ENCODE peak calls at places on chromosomes 2 and 18, in four cellular contexts. One of them, this sample, is unnamed.

GRCh38 chr18:13269599-13270011 is 51.0 kb downstream of the LDLRAD4 start:
- DNase-seq in adrenal gland: peak
- DNase-seq in Peyer's patch: no peak
- DNase-seq in prostate gland: no peak
- DNase-seq in this sample: no peak

GRCh38 chr2:172658945-172659344 is 76.7 kb upstream of the RAPGEF4 start:
- DNase-seq in Peyer's patch: no peak
- DNase-seq in prostate gland: no peak
- DNase-seq in adrenal gland: no peak
- DNase-seq in this sample: no peak

GRCh38 chr18:22005191-22005824 is 164.1 kb upstream of the GATA6 start:
- DNase-seq in prostate gland: no peak
- DNase-seq in adrenal gland: no peak
- DNase-seq in Peyer's patch: no peak
- DNase-seq in this sample: no peak

GRCh38 chr2:149747456-149747855 is 159.9 kb upstream of the MMADHC start:
- DNase-seq in prostate gland: no peak
- DNase-seq in adrenal gland: no peak
- DNase-seq in Peyer's patch: no peak
- DNase-seq in this sample: no peak

GRCh38 chr18:45916302-45916701 is 50.8 kb downstream of the EPG5 start:
- DNase-seq in adrenal gland: no peak
- DNase-seq in prostate gland: no peak
- DNase-seq in Peyer's patch: no peak
- DNase-seq in this sample: no peak

GRCh38 chr2:242020196-242021004 is 150.9 kb downstream of the RTP5 start:
- DNase-seq in prostate gland: no peak
- DNase-seq in adrenal gland: no peak
- DNase-seq in Peyer's patch: peak
- DNase-seq in this sample: peak

GRCh38 chr2:71526975-71527374 is 73.6 kb downstream of the DYSF start:
- DNase-seq in prostate gland: no peak
- DNase-seq in Peyer's patch: no peak
- DNase-seq in adrenal gland: no peak
- DNase-seq in this sample: no peak

GRCh38 chr2:102773149-102773706 is 11.4 kb downstream of the TMEM182 start:
- DNase-seq in prostate gland: no peak
- DNase-seq in adrenal gland: no peak
- DNase-seq in Peyer's patch: no peak
- DNase-seq in this sample: no peak

GRCh38 chr2:68698567-68699377 is 35.8 kb upstream of the ARHGAP25 start:
- DNase-seq in adrenal gland: no peak
- DNase-seq in Peyer's patch: no peak
- DNase-seq in prostate gland: no peak
- DNase-seq in this sample: no peak

GRCh38 chr2:201932511-201932910 is 101.1 kb upstream of the FZD7 start:
- DNase-seq in prostate gland: no peak
- DNase-seq in Peyer's patch: no peak
- DNase-seq in adrenal gland: no peak
- DNase-seq in this sample: no peak

GRCh38 chr2:70991142-70991541 is 3.5 kb downstream of the TEX261 start:
- DNase-seq in adrenal gland: no peak
- DNase-seq in prostate gland: no peak
- DNase-seq in Peyer's patch: no peak
- DNase-seq in this sample: no peak

GRCh38 chr2:241561811-241562210 is 3.3 kb downstream of the BOK start:
- DNase-seq in prostate gland: peak
- DNase-seq in adrenal gland: peak
- DNase-seq in Peyer's patch: no peak
- DNase-seq in this sample: peak

DNA sequence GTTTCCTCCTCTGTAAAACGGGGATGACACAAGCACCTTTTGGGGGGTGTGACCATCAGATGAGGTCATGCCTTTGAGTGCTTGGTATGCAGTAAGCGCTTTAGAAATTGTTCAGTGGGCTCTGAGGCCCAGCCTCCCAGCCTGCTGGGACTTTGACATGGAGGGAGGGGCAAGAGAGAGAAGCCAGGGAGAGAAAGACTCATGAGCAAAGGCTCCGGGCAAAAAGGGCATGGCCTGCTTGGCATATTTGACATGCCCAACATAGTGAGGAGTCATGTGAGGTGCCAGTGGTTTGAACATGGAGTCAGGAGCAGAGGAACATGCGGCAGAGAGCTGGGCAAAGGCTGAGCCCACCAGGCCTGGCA is 14.0 kb downstream of the TNS1 start:
- DNase-seq in Peyer's patch: no peak
- DNase-seq in prostate gland: no peak
- DNase-seq in adrenal gland: no peak
- DNase-seq in this sample: peak
- TF ChIP-seq CTCF in Peyer's patch: no peak
- TF ChIP-seq CTCF in prostate gland: no peak
- TF ChIP-seq CTCF in adrenal gland: no peak
- TF ChIP-seq CTCF in this sample: no peak

DNA sequence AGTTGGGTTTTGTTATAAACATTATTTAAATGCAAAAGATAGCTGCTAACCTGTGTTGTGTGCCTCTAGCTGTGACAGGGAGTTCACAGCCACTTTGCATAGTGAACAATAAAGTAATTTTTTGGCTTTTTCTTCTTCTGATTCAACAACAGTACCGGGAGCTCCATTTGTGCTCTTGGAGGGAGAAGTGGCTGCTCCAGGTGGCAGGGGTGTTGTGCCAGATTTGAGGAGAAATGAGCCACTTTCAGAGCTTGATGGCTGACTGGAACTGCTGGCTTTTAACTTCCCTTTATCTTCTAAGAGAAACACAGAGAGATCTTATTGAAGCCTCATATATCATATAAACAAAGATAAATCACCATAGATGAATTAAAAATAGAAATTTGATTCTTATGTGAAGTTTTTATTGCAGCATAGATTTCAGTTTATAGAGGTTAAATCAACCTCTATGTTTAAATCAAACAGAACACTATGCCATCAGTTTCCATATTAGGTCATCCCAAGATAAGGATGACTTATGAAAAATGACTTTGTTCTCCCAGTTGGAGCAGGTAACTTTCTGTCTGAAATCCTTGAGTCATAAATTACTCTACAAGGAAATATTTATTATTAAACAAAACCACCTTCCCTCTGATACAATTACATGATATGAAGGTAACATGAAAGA is 182.0 kb upstream of the SESTD1 start:
- DNase-seq in prostate gland: no peak
- DNase-seq in adrenal gland: no peak
- DNase-seq in Peyer's patch: no peak
- DNase-seq in this sample: no peak
- TF ChIP-seq POLR2A in prostate gland: no peak
- TF ChIP-seq POLR2A in adrenal gland: no peak
- TF ChIP-seq POLR2A in Peyer's patch: no peak
- TF ChIP-seq POLR2A in this sample: no peak

GRCh38 chr18:66724664-66725356 is 120.9 kb upstream of the CDH19 start:
- DNase-seq in adrenal gland: no peak
- DNase-seq in prostate gland: peak
- DNase-seq in Peyer's patch: no peak
- DNase-seq in this sample: no peak
- TF ChIP-seq CTCF in adrenal gland: no peak
- TF ChIP-seq CTCF in prostate gland: no peak
- TF ChIP-seq CTCF in Peyer's patch: peak
- TF ChIP-seq CTCF in this sample: no peak

GRCh38 chr2:101617188-101617587 is 80.3 kb upstream of the MAP4K4 start:
- DNase-seq in prostate gland: no peak
- DNase-seq in Peyer's patch: no peak
- DNase-seq in adrenal gland: no peak
- DNase-seq in this sample: no peak
- TF ChIP-seq POLR2A in prostate gland: no peak
- TF ChIP-seq POLR2A in Peyer's patch: no peak
- TF ChIP-seq POLR2A in adrenal gland: no peak
- TF ChIP-seq POLR2A in this sample: no peak

GRCh38 chr2:211879323-211879722 is 659.3 kb downstream of the ERBB4 start:
- DNase-seq in prostate gland: no peak
- DNase-seq in adrenal gland: no peak
- DNase-seq in Peyer's patch: no peak
- DNase-seq in this sample: no peak
- TF ChIP-seq CTCF in prostate gland: no peak
- TF ChIP-seq CTCF in adrenal gland: no peak
- TF ChIP-seq CTCF in Peyer's patch: no peak
- TF ChIP-seq CTCF in this sample: no peak

GRCh38 chr2:158088093-158088492 is 13.6 kb upstream of the UPP2 start:
- DNase-seq in prostate gland: no peak
- DNase-seq in adrenal gland: no peak
- DNase-seq in Peyer's patch: no peak
- DNase-seq in this sample: no peak
- TF ChIP-seq POLR2A in prostate gland: no peak
- TF ChIP-seq POLR2A in adrenal gland: no peak
- TF ChIP-seq POLR2A in Peyer's patch: no peak
- TF ChIP-seq POLR2A in this sample: no peak

GRCh38 chr2:43605079-43605655 is 9.3 kb upstream of the THADA start:
- DNase-seq in Peyer's patch: no peak
- DNase-seq in prostate gland: no peak
- DNase-seq in adrenal gland: no peak
- DNase-seq in this sample: no peak
- TF ChIP-seq CTCF in Peyer's patch: peak
- TF ChIP-seq CTCF in prostate gland: no peak
- TF ChIP-seq CTCF in adrenal gland: peak
- TF ChIP-seq CTCF in this sample: peak

GRCh38 chr2:37226863-37227262 is 4.5 kb downstream of the CEBPZ start:
- DNase-seq in adrenal gland: no peak
- DNase-seq in prostate gland: no peak
- DNase-seq in Peyer's patch: no peak
- DNase-seq in this sample: no peak

GRCh38 chr2:37228788-37229187 is 2.6 kb downstream of the CEBPZ start:
- DNase-seq in adrenal gland: no peak
- DNase-seq in Peyer's patch: no peak
- DNase-seq in prostate gland: no peak
- DNase-seq in this sample: no peak

GRCh38 chr2:37232131-37232933 is 874 bp downstream of the NDUFAF7 start:
- DNase-seq in Peyer's patch: peak
- DNase-seq in adrenal gland: peak
- DNase-seq in prostate gland: no peak
- DNase-seq in this sample: no peak

GRCh38 chr2:37230581-37230980 is 815 bp downstream of the CEBPZ start:
- DNase-seq in Peyer's patch: no peak
- DNase-seq in adrenal gland: no peak
- DNase-seq in prostate gland: no peak
- DNase-seq in this sample: no peak

DNA sequence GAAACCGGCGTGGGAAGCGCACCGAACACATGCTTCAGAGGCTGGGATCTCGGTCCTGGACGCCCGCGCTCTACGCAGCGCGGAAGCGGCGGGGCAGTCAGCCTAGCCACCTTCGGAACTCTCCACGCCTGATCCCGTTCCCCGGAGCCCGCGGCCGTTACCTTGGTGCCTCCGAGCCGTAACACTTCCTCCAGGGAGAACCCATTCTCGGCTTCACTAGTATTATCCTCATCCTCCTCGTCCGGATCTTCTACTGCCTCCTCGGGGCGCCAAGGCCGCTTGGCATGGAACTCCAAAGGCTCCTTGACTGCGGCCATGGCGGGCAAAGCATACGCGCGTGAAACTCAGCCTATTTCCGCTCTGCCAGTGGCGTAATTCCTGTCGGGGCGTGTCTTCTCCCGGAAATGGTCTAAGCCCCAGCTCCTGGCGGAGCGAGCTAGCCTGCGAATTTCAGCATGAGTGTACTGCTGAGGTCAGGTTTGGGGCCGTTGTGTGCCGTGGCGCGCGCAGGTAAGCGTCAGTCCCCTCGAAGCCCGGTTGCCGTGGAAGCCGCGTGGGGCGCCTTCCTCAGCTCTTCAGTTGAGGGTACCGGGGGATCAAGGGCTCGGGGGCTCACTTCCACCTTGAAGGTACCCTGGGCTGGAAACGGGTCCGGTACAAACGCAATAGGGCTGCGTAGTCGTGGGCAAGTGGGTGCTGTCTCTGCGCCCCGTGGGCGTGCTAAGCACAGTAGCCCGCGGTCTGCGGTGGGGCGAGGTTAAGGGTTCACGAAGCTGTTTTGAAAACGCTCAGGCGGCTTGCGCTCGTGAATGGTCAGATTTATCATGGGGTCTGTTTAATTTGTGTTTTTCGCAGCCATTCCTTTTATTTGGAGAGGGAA is at the start of the genes CEBPZ and NDUFAF7:
- DNase-seq in Peyer's patch: peak
- DNase-seq in adrenal gland: peak
- DNase-seq in prostate gland: peak
- DNase-seq in this sample: peak
- TF ChIP-seq POLR2A in Peyer's patch: peak
- TF ChIP-seq POLR2A in adrenal gland: peak
- TF ChIP-seq POLR2A in prostate gland: peak
- TF ChIP-seq POLR2A in this sample: peak

GRCh38 chr2:100425573-100426383 is 8.3 kb upstream of the CHST10 start:
- DNase-seq in adrenal gland: no peak
- DNase-seq in prostate gland: no peak
- DNase-seq in Peyer's patch: no peak
- DNase-seq in this sample: no peak

GRCh38 chr2:100426384-100426720 is 8.9 kb upstream of the CHST10 start:
- DNase-seq in Peyer's patch: no peak
- DNase-seq in prostate gland: no peak
- DNase-seq in adrenal gland: no peak
- DNase-seq in this sample: no peak

GRCh38 chr2:100427111-100427510 is 9.6 kb upstream of the CHST10 start:
- DNase-seq in prostate gland: no peak
- DNase-seq in adrenal gland: no peak
- DNase-seq in Peyer's patch: no peak
- DNase-seq in this sample: no peak

GRCh38 chr2:100425107-100425506 is 7.6 kb upstream of the CHST10 start:
- DNase-seq in prostate gland: no peak
- DNase-seq in adrenal gland: no peak
- DNase-seq in Peyer's patch: no peak
- DNase-seq in this sample: no peak

DNA sequence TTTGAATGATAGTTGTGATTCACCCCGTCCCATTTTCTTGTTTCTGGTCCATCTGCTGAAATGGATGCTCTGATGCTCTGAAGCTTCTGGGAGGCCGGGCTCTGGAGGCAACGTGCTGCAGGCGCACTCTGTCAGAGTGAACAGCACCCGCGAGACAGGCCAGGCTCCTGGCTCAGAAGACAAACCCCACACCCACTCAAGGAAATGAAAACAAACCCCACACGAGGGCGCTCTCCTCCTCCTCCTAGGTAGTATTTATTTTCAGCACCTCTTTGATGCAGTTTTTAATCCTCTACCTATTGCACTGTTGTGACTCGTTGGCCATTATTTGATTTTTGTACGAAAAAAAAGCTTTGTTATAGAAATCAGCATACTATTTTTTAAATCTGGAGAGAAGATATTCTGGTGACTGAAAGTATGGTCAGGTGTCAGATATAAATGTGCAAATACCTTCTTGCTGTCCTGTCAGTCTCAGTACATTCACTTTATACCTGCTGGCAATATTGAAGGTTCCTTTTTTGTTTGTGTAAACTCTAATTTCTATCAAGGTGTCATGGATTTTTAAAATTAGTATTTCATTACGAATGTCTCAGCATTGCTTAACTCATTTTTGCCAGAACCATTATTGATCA is 10.3 kb upstream of the CHST10 start:
- DNase-seq in prostate gland: peak
- DNase-seq in adrenal gland: peak
- DNase-seq in Peyer's patch: peak
- DNase-seq in this sample: peak
- TF ChIP-seq CTCF in prostate gland: peak
- TF ChIP-seq CTCF in adrenal gland: no peak
- TF ChIP-seq CTCF in Peyer's patch: peak
- TF ChIP-seq CTCF in this sample: no peak